ENCODE peak calls at places on chromosomes 3 and 15, in nine cellular contexts. One of them, this sample, is unnamed.

GRCh38 chr3:147838650-147839049 is 429.5 kb downstream of the ZIC1 start:
- DNase-seq in neural progenitor cell: no peak
- DNase-seq in NCI-H1436: no peak
- DNase-seq in stimulated activated CD8-positive, alpha-beta memory T cell treated with anti-CD3 and anti-CD28 coated beads, Interleukin-7, amount 100 ng/mL, for 1 hour: no peak
- DNase-seq in stimulated activated naive B cell treated with anti-CD40 and anti-IgM and Interleukin-4, amounts not matched to agents 10 μg/mL and 1 μg/mL and 100 μg/mL, for 72 hours: no peak
- DNase-seq in GM03348: no peak
- DNase-seq in GM13977: no peak
- DNase-seq in NCI-H748 treated with DMSO at 0.1 percent for 48 hours: no peak
- DNase-seq in pancreas: no peak
- DNase-seq in this sample: no peak

GRCh38 chr3:181278468-181279238 is 289.1 kb upstream of the DNAJC19 start:
- DNase-seq in NCI-H1436: no peak
- DNase-seq in GM03348: no peak
- DNase-seq in stimulated activated CD8-positive, alpha-beta memory T cell treated with anti-CD3 and anti-CD28 coated beads, Interleukin-7, amount 100 ng/mL, for 1 hour: no peak
- DNase-seq in stimulated activated naive B cell treated with anti-CD40 and anti-IgM and Interleukin-4, amounts not matched to agents 10 μg/mL and 1 μg/mL and 100 μg/mL, for 72 hours: no peak
- DNase-seq in GM13977: peak; percentile 9
- DNase-seq in pancreas: no peak
- DNase-seq in NCI-H748 treated with DMSO at 0.1 percent for 48 hours: peak; percentile 21
- DNase-seq in neural progenitor cell: peak; percentile 42
- DNase-seq in this sample: no peak

GRCh38 chr3:73707772-73708171 is 83.0 kb upstream of the PDZRN3 start:
- DNase-seq in NCI-H748 treated with DMSO at 0.1 percent for 48 hours: no peak
- DNase-seq in GM13977: no peak
- DNase-seq in neural progenitor cell: no peak
- DNase-seq in pancreas: no peak
- DNase-seq in NCI-H1436: no peak
- DNase-seq in stimulated activated CD8-positive, alpha-beta memory T cell treated with anti-CD3 and anti-CD28 coated beads, Interleukin-7, amount 100 ng/mL, for 1 hour: no peak
- DNase-seq in stimulated activated naive B cell treated with anti-CD40 and anti-IgM and Interleukin-4, amounts not matched to agents 10 μg/mL and 1 μg/mL and 100 μg/mL, for 72 hours: no peak
- DNase-seq in GM03348: peak; percentile 27
- DNase-seq in this sample: no peak

GRCh38 chr15:69014454-69014853 is at the start of gene NOX5:
- DNase-seq in stimulated activated CD8-positive, alpha-beta memory T cell treated with anti-CD3 and anti-CD28 coated beads, Interleukin-7, amount 100 ng/mL, for 1 hour: no peak
- DNase-seq in NCI-H748 treated with DMSO at 0.1 percent for 48 hours: no peak
- DNase-seq in GM13977: no peak
- DNase-seq in NCI-H1436: no peak
- DNase-seq in stimulated activated naive B cell treated with anti-CD40 and anti-IgM and Interleukin-4, amounts not matched to agents 10 μg/mL and 1 μg/mL and 100 μg/mL, for 72 hours: no peak
- DNase-seq in pancreas: no peak
- DNase-seq in GM03348: peak; percentile 87
- DNase-seq in neural progenitor cell: no peak
- DNase-seq in this sample: no peak

GRCh38 chr3:100781311-100781710 is 72.0 kb downstream of the TFG start:
- DNase-seq in NCI-H748 treated with DMSO at 0.1 percent for 48 hours: no peak
- DNase-seq in neural progenitor cell: no peak
- DNase-seq in stimulated activated naive B cell treated with anti-CD40 and anti-IgM and Interleukin-4, amounts not matched to agents 10 μg/mL and 1 μg/mL and 100 μg/mL, for 72 hours: no peak
- DNase-seq in stimulated activated CD8-positive, alpha-beta memory T cell treated with anti-CD3 and anti-CD28 coated beads, Interleukin-7, amount 100 ng/mL, for 1 hour: no peak
- DNase-seq in NCI-H1436: no peak
- DNase-seq in pancreas: no peak
- DNase-seq in GM13977: no peak
- DNase-seq in GM03348: peak; percentile 27
- DNase-seq in this sample: no peak

GRCh38 chr3:16883057-16883725 is 1.6 kb upstream of the PLCL2 start:
- DNase-seq in neural progenitor cell: peak; percentile 49
- DNase-seq in stimulated activated CD8-positive, alpha-beta memory T cell treated with anti-CD3 and anti-CD28 coated beads, Interleukin-7, amount 100 ng/mL, for 1 hour: no peak
- DNase-seq in NCI-H748 treated with DMSO at 0.1 percent for 48 hours: no peak
- DNase-seq in stimulated activated naive B cell treated with anti-CD40 and anti-IgM and Interleukin-4, amounts not matched to agents 10 μg/mL and 1 μg/mL and 100 μg/mL, for 72 hours: no peak
- DNase-seq in pancreas: no peak
- DNase-seq in GM13977: no peak
- DNase-seq in GM03348: no peak
- DNase-seq in NCI-H1436: no peak
- DNase-seq in this sample: no peak

GRCh38 chr15:88623061-88623460 is 1.9 kb downstream of the AEN start:
- DNase-seq in NCI-H748 treated with DMSO at 0.1 percent for 48 hours: no peak
- DNase-seq in GM13977: no peak
- DNase-seq in GM03348: peak; percentile 85
- DNase-seq in pancreas: no peak
- DNase-seq in stimulated activated naive B cell treated with anti-CD40 and anti-IgM and Interleukin-4, amounts not matched to agents 10 μg/mL and 1 μg/mL and 100 μg/mL, for 72 hours: peak; percentile 59
- DNase-seq in stimulated activated CD8-positive, alpha-beta memory T cell treated with anti-CD3 and anti-CD28 coated beads, Interleukin-7, amount 100 ng/mL, for 1 hour: no peak
- DNase-seq in NCI-H1436: no peak
- DNase-seq in neural progenitor cell: no peak
- DNase-seq in this sample: no peak

GRCh38 chr15:28989239-28989830 is 103.6 kb downstream of the APBA2 start:
- DNase-seq in pancreas: no peak
- DNase-seq in NCI-H748 treated with DMSO at 0.1 percent for 48 hours: no peak
- DNase-seq in neural progenitor cell: peak; percentile 75
- DNase-seq in stimulated activated CD8-positive, alpha-beta memory T cell treated with anti-CD3 and anti-CD28 coated beads, Interleukin-7, amount 100 ng/mL, for 1 hour: no peak
- DNase-seq in stimulated activated naive B cell treated with anti-CD40 and anti-IgM and Interleukin-4, amounts not matched to agents 10 μg/mL and 1 μg/mL and 100 μg/mL, for 72 hours: no peak
- DNase-seq in GM03348: no peak
- DNase-seq in GM13977: no peak
- DNase-seq in NCI-H1436: no peak
- DNase-seq in this sample: no peak

GRCh38 chr3:154191520-154191919 is 70.3 kb downstream of the ARHGEF26 start:
- DNase-seq in GM03348: no peak
- DNase-seq in pancreas: no peak
- DNase-seq in stimulated activated CD8-positive, alpha-beta memory T cell treated with anti-CD3 and anti-CD28 coated beads, Interleukin-7, amount 100 ng/mL, for 1 hour: no peak
- DNase-seq in neural progenitor cell: no peak
- DNase-seq in GM13977: no peak
- DNase-seq in stimulated activated naive B cell treated with anti-CD40 and anti-IgM and Interleukin-4, amounts not matched to agents 10 μg/mL and 1 μg/mL and 100 μg/mL, for 72 hours: no peak
- DNase-seq in NCI-H1436: no peak
- DNase-seq in NCI-H748 treated with DMSO at 0.1 percent for 48 hours: no peak
- DNase-seq in this sample: no peak

GRCh38 chr15:37425541-37425940 is 325.2 kb upstream of the MEIS2 start:
- DNase-seq in NCI-H1436: no peak
- DNase-seq in GM13977: no peak
- DNase-seq in pancreas: no peak
- DNase-seq in NCI-H748 treated with DMSO at 0.1 percent for 48 hours: no peak
- DNase-seq in neural progenitor cell: no peak
- DNase-seq in GM03348: peak; percentile 9
- DNase-seq in stimulated activated naive B cell treated with anti-CD40 and anti-IgM and Interleukin-4, amounts not matched to agents 10 μg/mL and 1 μg/mL and 100 μg/mL, for 72 hours: no peak
- DNase-seq in stimulated activated CD8-positive, alpha-beta memory T cell treated with anti-CD3 and anti-CD28 coated beads, Interleukin-7, amount 100 ng/mL, for 1 hour: no peak
- DNase-seq in this sample: no peak

GRCh38 chr3:44642337-44642736 is 6.2 kb upstream of the ZNF35 start:
- DNase-seq in stimulated activated CD8-positive, alpha-beta memory T cell treated with anti-CD3 and anti-CD28 coated beads, Interleukin-7, amount 100 ng/mL, for 1 hour: no peak
- DNase-seq in NCI-H1436: no peak
- DNase-seq in stimulated activated naive B cell treated with anti-CD40 and anti-IgM and Interleukin-4, amounts not matched to agents 10 μg/mL and 1 μg/mL and 100 μg/mL, for 72 hours: no peak
- DNase-seq in pancreas: no peak
- DNase-seq in NCI-H748 treated with DMSO at 0.1 percent for 48 hours: no peak
- DNase-seq in neural progenitor cell: no peak
- DNase-seq in GM03348: no peak
- DNase-seq in GM13977: no peak
- DNase-seq in this sample: no peak

GRCh38 chr3:160929595-160929994 is 173.6 kb downstream of the PPM1L start:
- DNase-seq in stimulated activated CD8-positive, alpha-beta memory T cell treated with anti-CD3 and anti-CD28 coated beads, Interleukin-7, amount 100 ng/mL, for 1 hour: no peak
- DNase-seq in GM03348: peak; percentile 5
- DNase-seq in NCI-H1436: no peak
- DNase-seq in GM13977: no peak
- DNase-seq in pancreas: no peak
- DNase-seq in stimulated activated naive B cell treated with anti-CD40 and anti-IgM and Interleukin-4, amounts not matched to agents 10 μg/mL and 1 μg/mL and 100 μg/mL, for 72 hours: no peak
- DNase-seq in NCI-H748 treated with DMSO at 0.1 percent for 48 hours: no peak
- DNase-seq in neural progenitor cell: peak; percentile 16
- DNase-seq in this sample: no peak

GRCh38 chr3:171811913-171812321 is 1.6 kb upstream of the PLD1 start:
- DNase-seq in GM03348: no peak
- DNase-seq in stimulated activated naive B cell treated with anti-CD40 and anti-IgM and Interleukin-4, amounts not matched to agents 10 μg/mL and 1 μg/mL and 100 μg/mL, for 72 hours: no peak
- DNase-seq in pancreas: no peak
- DNase-seq in NCI-H1436: no peak
- DNase-seq in stimulated activated CD8-positive, alpha-beta memory T cell treated with anti-CD3 and anti-CD28 coated beads, Interleukin-7, amount 100 ng/mL, for 1 hour: no peak
- DNase-seq in neural progenitor cell: no peak
- DNase-seq in NCI-H748 treated with DMSO at 0.1 percent for 48 hours: no peak
- DNase-seq in GM13977: no peak
- DNase-seq in this sample: no peak

GRCh38 chr3:142224482-142225072 is 808 bp downstream of the GK5 start:
- DNase-seq in neural progenitor cell: no peak
- DNase-seq in GM13977: no peak
- DNase-seq in stimulated activated CD8-positive, alpha-beta memory T cell treated with anti-CD3 and anti-CD28 coated beads, Interleukin-7, amount 100 ng/mL, for 1 hour: no peak
- DNase-seq in GM03348: peak; percentile 22
- DNase-seq in NCI-H1436: no peak
- DNase-seq in NCI-H748 treated with DMSO at 0.1 percent for 48 hours: no peak
- DNase-seq in stimulated activated naive B cell treated with anti-CD40 and anti-IgM and Interleukin-4, amounts not matched to agents 10 μg/mL and 1 μg/mL and 100 μg/mL, for 72 hours: no peak
- DNase-seq in pancreas: no peak
- DNase-seq in this sample: no peak

GRCh38 chr3:177724020-177724638 is 526.8 kb upstream of the TBL1XR1 start:
- DNase-seq in NCI-H1436: no peak
- DNase-seq in neural progenitor cell: no peak
- DNase-seq in stimulated activated CD8-positive, alpha-beta memory T cell treated with anti-CD3 and anti-CD28 coated beads, Interleukin-7, amount 100 ng/mL, for 1 hour: no peak
- DNase-seq in pancreas: no peak
- DNase-seq in GM03348: no peak
- DNase-seq in stimulated activated naive B cell treated with anti-CD40 and anti-IgM and Interleukin-4, amounts not matched to agents 10 μg/mL and 1 μg/mL and 100 μg/mL, for 72 hours: no peak
- DNase-seq in NCI-H748 treated with DMSO at 0.1 percent for 48 hours: peak; percentile 19
- DNase-seq in GM13977: no peak
- DNase-seq in this sample: no peak

GRCh38 chr3:190120161-190121060 is at the start of gene P3H2:
- DNase-seq in neural progenitor cell: peak; percentile 95
- DNase-seq in NCI-H748 treated with DMSO at 0.1 percent for 48 hours: peak; percentile 53
- DNase-seq in stimulated activated naive B cell treated with anti-CD40 and anti-IgM and Interleukin-4, amounts not matched to agents 10 μg/mL and 1 μg/mL and 100 μg/mL, for 72 hours: peak; percentile 7
- DNase-seq in pancreas: peak; percentile 68
- DNase-seq in GM03348: peak; percentile 94
- DNase-seq in GM13977: peak; percentile 83
- DNase-seq in NCI-H1436: peak; percentile 68
- DNase-seq in stimulated activated CD8-positive, alpha-beta memory T cell treated with anti-CD3 and anti-CD28 coated beads, Interleukin-7, amount 100 ng/mL, for 1 hour: no peak
- DNase-seq in this sample: peak; percentile 86

GRCh38 chr3:46926039-46926438 is 48.5 kb downstream of the PTH1R start:
- DNase-seq in GM03348: no peak
- DNase-seq in GM13977: no peak
- DNase-seq in neural progenitor cell: no peak
- DNase-seq in stimulated activated CD8-positive, alpha-beta memory T cell treated with anti-CD3 and anti-CD28 coated beads, Interleukin-7, amount 100 ng/mL, for 1 hour: no peak
- DNase-seq in NCI-H1436: no peak
- DNase-seq in pancreas: no peak
- DNase-seq in stimulated activated naive B cell treated with anti-CD40 and anti-IgM and Interleukin-4, amounts not matched to agents 10 μg/mL and 1 μg/mL and 100 μg/mL, for 72 hours: no peak
- DNase-seq in NCI-H748 treated with DMSO at 0.1 percent for 48 hours: no peak
- DNase-seq in this sample: no peak

GRCh38 chr15:76206325-76206976 is 104.8 kb downstream of the ETFA start:
- DNase-seq in pancreas: peak; percentile 85
- DNase-seq in GM13977: no peak
- DNase-seq in neural progenitor cell: no peak
- DNase-seq in NCI-H1436: peak; percentile 86
- DNase-seq in GM03348: no peak
- DNase-seq in NCI-H748 treated with DMSO at 0.1 percent for 48 hours: no peak
- DNase-seq in stimulated activated naive B cell treated with anti-CD40 and anti-IgM and Interleukin-4, amounts not matched to agents 10 μg/mL and 1 μg/mL and 100 μg/mL, for 72 hours: no peak
- DNase-seq in stimulated activated CD8-positive, alpha-beta memory T cell treated with anti-CD3 and anti-CD28 coated beads, Interleukin-7, amount 100 ng/mL, for 1 hour: no peak
- DNase-seq in this sample: peak; percentile 16

GRCh38 chr15:67820992-67821783 is 4.1 kb upstream of the SKOR1 start:
- DNase-seq in NCI-H748 treated with DMSO at 0.1 percent for 48 hours: no peak
- DNase-seq in GM13977: peak; percentile 84
- DNase-seq in stimulated activated naive B cell treated with anti-CD40 and anti-IgM and Interleukin-4, amounts not matched to agents 10 μg/mL and 1 μg/mL and 100 μg/mL, for 72 hours: no peak
- DNase-seq in NCI-H1436: no peak
- DNase-seq in neural progenitor cell: peak; percentile 89
- DNase-seq in GM03348: peak; percentile 84
- DNase-seq in stimulated activated CD8-positive, alpha-beta memory T cell treated with anti-CD3 and anti-CD28 coated beads, Interleukin-7, amount 100 ng/mL, for 1 hour: no peak
- DNase-seq in pancreas: peak; percentile 38
- DNase-seq in this sample: peak; percentile 75

GRCh38 chr3:46695177-46695961 is 1.9 kb upstream of the ALS2CL start:
- DNase-seq in stimulated activated CD8-positive, alpha-beta memory T cell treated with anti-CD3 and anti-CD28 coated beads, Interleukin-7, amount 100 ng/mL, for 1 hour: no peak
- DNase-seq in pancreas: peak; percentile 13
- DNase-seq in GM03348: no peak
- DNase-seq in NCI-H748 treated with DMSO at 0.1 percent for 48 hours: no peak
- DNase-seq in stimulated activated naive B cell treated with anti-CD40 and anti-IgM and Interleukin-4, amounts not matched to agents 10 μg/mL and 1 μg/mL and 100 μg/mL, for 72 hours: no peak
- DNase-seq in GM13977: peak; percentile 59
- DNase-seq in neural progenitor cell: peak; percentile 64
- DNase-seq in NCI-H1436: no peak
- DNase-seq in this sample: peak; percentile 60